ENCODE peak calls at places on chromosomes 6 and 20, in seven cellular contexts. U is iPS DF 6.9, C is fibroblast of lung, M is PC-3, D is neural progenitor cell, X is endodermal cell, B is transverse colon. V is an unnamed sample. For H3K36me3 and H3K4me1, the result is how much of the 10 kb centered on the place peaks cover.

GRCh38 chr20:16581241-16581640 is 8.0 kb upstream of the KIF16B start:
- DNase-seq in D (no peak), B (no peak), M (no peak), X (no peak), C (no peak), U (no peak), V (no peak)

GRCh38 chr20:46784450-46785127 is 75.1 kb downstream of the SLC2A10 start:
- DNase-seq in M (peak), B (no peak), C (peak), D (no peak), X (no peak), U (no peak), V (no peak)

GRCh38 chr20:5657190-5657872 is 92.9 kb upstream of the SHLD1 start:
- DNase-seq in U (no peak), B (peak), M (peak), X (no peak), C (peak), D (no peak), V (peak)

GRCh38 chr6:106908386-106908840 is 66.1 kb downstream of the CD24 start:
- DNase-seq in X (no peak), M (peak), C (no peak), B (no peak), D (no peak), U (no peak), V (peak)

GRCh38 chr20:36158160-36158741 is 3.7 kb downstream of the EPB41L1 start:
- DNase-seq in B (no peak), U (no peak), D (no peak), X (no peak), M (no peak), C (no peak), V (peak)

GRCh38 chr6:1554241-1554880 is 55.4 kb upstream of the FOXC1 start:
- DNase-seq in B (no peak), U (no peak), M (no peak), X (no peak), D (peak), C (peak), V (no peak)

GRCh38 chr6:148776321-148776966 is 29.6 kb downstream of the UST start:
- DNase-seq in M (peak), X (no peak), C (peak), B (no peak), D (no peak), U (no peak), V (no peak)

GRCh38 chr6:6466967-6467761 is 121.4 kb upstream of the LY86 start:
- DNase-seq in U (no peak), M (peak), C (no peak), B (no peak), X (no peak), D (no peak), V (no peak)

GRCh38 chr6:105318660-105319059 is 84.2 kb downstream of the PREP start:
- DNase-seq in B (no peak), C (peak), U (no peak), X (no peak), M (peak), D (no peak), V (no peak)

GRCh38 chr6:107274288-107274687 is 159.0 kb upstream of the BEND3 start:
- DNase-seq in X (no peak), U (no peak), M (no peak), C (no peak), B (no peak), D (no peak), V (no peak)

GRCh38 chr6:163923658-163924411 is 509.3 kb downstream of the QKI start:
- DNase-seq in U (no peak), M (no peak), D (no peak), B (no peak), X (no peak), C (no peak), V (peak)

GRCh38 chr6:149332602-149333311 is 15.2 kb downstream of the TAB2 start:
- DNase-seq in C (no peak), B (no peak), M (peak), D (no peak), U (no peak), X (no peak), V (no peak)

GRCh38 chr6:24228681-24229255 is 102.8 kb downstream of the NRSN1 start:
- DNase-seq in B (no peak), U (no peak), X (no peak), C (peak), D (no peak), M (no peak), V (no peak)

GRCh38 chr6:110874880-110875547 is 429 bp downstream of the AMD1 start:
- DNase-seq in B (peak), M (no peak), D (peak), X (peak), U (no peak), C (no peak), V (peak)

GRCh38 chr6:75084872-75085381 is 120.9 kb downstream of the COL12A1 start:
- DNase-seq in C (peak), M (no peak), U (no peak), X (peak), D (peak), B (peak), V (peak)

GRCh38 chr6:139982652-139983051 is 608.2 kb upstream of the CITED2 start:
- DNase-seq in U (no peak), D (peak), C (peak), B (no peak), M (peak), X (peak), V (no peak)

GRCh38 chr6:160180706-160181105 is 59.1 kb downstream of the SLC22A1 start:
- DNase-seq in D (no peak), X (no peak), U (no peak), B (no peak), C (no peak), M (no peak), V (no peak)

GRCh38 chr20:40279390-40279789 is 409.6 kb downstream of the MAFB start:
- DNase-seq in U (no peak), D (no peak), C (peak), M (no peak), X (peak), B (peak), V (no peak)

GRCh38 chr6:29653452-29654038 is 3.3 kb upstream of the MOG start:
- DNase-seq in X (peak), D (peak), C (peak), U (no peak), M (peak), B (peak), V (no peak)

GRCh38 chr6:90241229-90241873 is 55.3 kb downstream of the BACH2 start:
- DNase-seq in D (peak), U (no peak), M (no peak), C (no peak), B (no peak), X (peak), V (no peak)

GRCh38 chr6:1024587-1024986 is 287.3 kb upstream of the FOXQ1 start:
- DNase-seq in M (peak), C (peak), B (peak), D (no peak), U (no peak), X (no peak), V (peak)

GRCh38 chr20:3163099-3164042 is 3.7 kb upstream of the FASTKD5 start:
- DNase-seq in U (no peak), C (no peak), D (no peak), X (no peak), M (no peak), B (no peak), V (no peak)

GRCh38 chr6:130274007-130274406 is 51.3 kb upstream of the SAMD3 start:
- DNase-seq in B (no peak), C (no peak), X (no peak), U (no peak), M (no peak), D (no peak), V (no peak)

GRCh38 chr6:149897855-149898744 is at the start of gene RAET1E:
- DNase-seq in U (no peak), C (no peak), B (peak), X (peak), D (peak), M (no peak), V (no peak)

GRCh38 chr6:139708342-139709199 is 334.1 kb upstream of the CITED2 start:
- DNase-seq in U (no peak), M (peak), C (peak), B (no peak), X (no peak), D (peak), V (no peak)

GRCh38 chr6:11810854-11811643 is 32.4 kb upstream of the ADTRP start:
- DNase-seq in B (no peak), C (no peak), D (no peak), U (no peak), X (no peak), M (no peak), V (no peak)

GRCh38 chr6:165049362-165049761 is 260.0 kb downstream of the C6orf118 start:
- DNase-seq in D (peak), U (peak), B (no peak), X (peak), C (no peak), M (peak), V (no peak)

GRCh38 chr6:108518714-108519576 is 41.8 kb upstream of the FOXO3 start:
- DNase-seq in M (peak), U (no peak), D (peak), X (peak), B (no peak), C (peak), V (no peak)

GRCh38 chr6:161750677-161751076 is 476.8 kb upstream of the AGPAT4 start:
- DNase-seq in B (no peak), D (no peak), U (no peak), M (peak), X (no peak), C (no peak), V (no peak)

GRCh38 chr6:45816674-45817297 is 198.9 kb downstream of the CLIC5 start:
- DNase-seq in M (no peak), D (no peak), X (no peak), U (no peak), B (no peak), C (peak), V (no peak)

GRCh38 chr6:11425876-11426275 is 111.7 kb upstream of the TMEM170B start:
- DNase-seq in U (no peak), B (no peak), C (no peak), M (no peak), D (no peak), X (no peak), V (no peak)

GRCh38 chr6:19205076-19205475 is 632.1 kb upstream of the ID4 start:
- DNase-seq in C (no peak), X (no peak), D (no peak), M (no peak), B (no peak), U (no peak), V (no peak)

GRCh38 chr20:5061209-5061608 is 58.5 kb downstream of the PCNA start:
- DNase-seq in M (peak), B (no peak), X (peak), C (no peak), D (no peak), U (no peak), V (no peak)

GRCh38 chr6:40042232-40042631 is 108.0 kb upstream of the MOCS1 start:
- DNase-seq in X (no peak), U (no peak), M (no peak), D (no peak), C (no peak), B (no peak), V (no peak)

GRCh38 chr6:122393339-122393896 is 6.0 kb upstream of the HSF2 start:
- DNase-seq in M (no peak), X (peak), D (peak), U (no peak), B (no peak), C (no peak), V (no peak)

GRCh38 chr20:57531986-57532566 is 7.1 kb upstream of the CTCFL start:
- DNase-seq in D (no peak), X (no peak), C (no peak), U (no peak), B (peak), M (no peak), V (no peak)

GRCh38 chr6:169420912-169421543 is 167.4 kb upstream of the THBS2 start:
- DNase-seq in B (peak), X (peak), C (peak), M (no peak), D (peak), U (no peak), V (no peak)

GRCh38 chr20:62131560-62132320 is 9.5 kb downstream of the LSM14B start:
- DNase-seq in X (no peak), B (no peak), U (no peak), D (no peak), C (no peak), M (no peak), V (no peak)

GRCh38 chr20:62134735-62135231 is 8.4 kb downstream of the PSMA7 start:
- DNase-seq in U (no peak), X (no peak), M (no peak), C (peak), B (no peak), D (no peak), V (peak)

GRCh38 chr20:62133051-62133845 is 9.9 kb downstream of the PSMA7 start:
- DNase-seq in M (no peak), B (no peak), C (no peak), X (no peak), U (no peak), D (no peak), V (no peak)

GRCh38 chr20:62133864-62134263 is 9.3 kb downstream of the PSMA7 start:
- DNase-seq in U (no peak), C (no peak), M (no peak), B (no peak), X (peak), D (no peak), V (no peak)

GRCh38 chr20:62132421-62132820 is 10.1 kb downstream of the LSM14B start:
- DNase-seq in U (no peak), M (no peak), C (no peak), B (no peak), X (no peak), D (no peak), V (no peak)
- H3K36me3 ChIP-seq in U (half or more), M (half or more), C (under half), B (half or more), X (half or more), D (under half), V (half or more)

DNA sequence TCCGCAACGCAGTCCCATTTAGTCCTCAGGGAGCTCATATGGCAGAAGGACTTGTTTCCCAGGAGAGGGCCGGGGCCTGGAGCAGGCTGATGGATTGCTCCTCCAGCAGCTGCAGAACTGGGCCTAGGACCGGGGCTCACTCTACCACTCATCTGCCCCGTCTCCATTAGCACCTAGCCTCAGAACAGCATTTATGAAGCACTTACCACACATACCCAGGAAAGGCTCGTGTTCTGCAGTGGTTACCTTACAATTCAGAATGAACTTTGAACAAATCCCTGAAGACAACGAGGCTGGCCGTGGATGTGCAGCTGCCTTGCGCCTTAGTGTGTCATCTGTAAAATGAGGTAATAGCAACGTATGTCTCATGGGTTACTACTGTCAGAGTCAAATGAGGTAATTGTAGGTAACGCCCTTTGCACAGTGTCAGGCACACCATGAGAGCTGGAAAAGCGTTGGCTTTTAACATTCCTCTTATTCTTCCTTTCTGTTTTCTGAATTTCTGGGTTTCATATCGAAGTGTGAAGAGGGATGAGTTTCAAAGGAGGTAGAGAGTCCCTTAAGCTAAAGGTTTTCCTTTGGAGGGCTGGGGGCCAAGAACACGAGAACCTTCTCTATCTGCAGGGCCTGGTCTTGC is 46.3 kb upstream of the CD93 start:
- DNase-seq in C (no peak), U (no peak), X (no peak), M (no peak), B (no peak), D (no peak), V (no peak)
- H3K27ac ChIP-seq in C (no peak), U (no peak), X (no peak), M (no peak), B (no peak), D (no peak), V (no peak)

GRCh38 chr20:20694591-20694990 is 17.9 kb downstream of the RALGAPA2 start:
- DNase-seq in C (no peak), B (no peak), U (no peak), X (no peak), D (no peak), M (no peak), V (no peak)
- H3K4me1 ChIP-seq in C (under half), B (under half), U (under half), X (under half), D (under half), M (under half), V (under half)

GRCh38 chr6:119960065-119960464 is 610.5 kb upstream of the MAN1A1 start:
- DNase-seq in C (no peak), B (no peak), M (no peak), X (no peak), D (no peak), U (no peak), V (no peak)
- H3K36me3 ChIP-seq in C (under half), B (under half), M (under half), X (under half), D (under half), U (under half), V (under half)